ENCODE peak calls at places on chromosomes 12 and 14, in six cellular contexts. P is SK-N-SH, O is H1, X is GM12878, B is K562, Y is HL-60. T is an unnamed sample.

GRCh38 chr12:15550778-15551177 is 228.5 kb downstream of the PTPRO start:
- DNase-seq in P (no peak), O (no peak), X (no peak), B (no peak), Y (no peak), T (no peak)

GRCh38 chr12:104279164-104279563 is 24.4 kb upstream of the EID3 start:
- DNase-seq in P (no peak), O (no peak), X (no peak), B (no peak), Y (no peak), T (no peak)

GRCh38 chr12:118061876-118062791 is 1.2 kb upstream of the WSB2 start:
- DNase-seq in P (peak), O (no peak), X (no peak), B (peak), Y (no peak), T (no peak)

GRCh38 chr14:91649930-91650329 is 82.0 kb downstream of the CATSPERB start:
- DNase-seq in P (peak), O (no peak), X (no peak), B (no peak), Y (peak), T (peak)

GRCh38 chr12:16726879-16727278 is 120.9 kb upstream of the LMO3 start:
- DNase-seq in P (no peak), O (no peak), X (no peak), B (no peak), Y (no peak), T (no peak)

GRCh38 chr12:38544357-38545066 is 227.9 kb downstream of the ALG10B start:
- DNase-seq in P (no peak), O (no peak), X (no peak), B (no peak), Y (no peak), T (no peak)

GRCh38 chr14:93032301-93032929 is 83.3 kb downstream of the ITPK1 start:
- DNase-seq in P (no peak), O (no peak), X (no peak), B (no peak), Y (peak), T (no peak)

GRCh38 chr12:121934318-121934682 is 15.9 kb downstream of the CFAP251 start:
- DNase-seq in P (no peak), O (no peak), X (no peak), B (no peak), Y (no peak), T (no peak)

GRCh38 chr12:10235761-10236631 is 23.3 kb downstream of the GABARAPL1 start:
- DNase-seq in P (peak), O (no peak), X (no peak), B (peak), Y (peak), T (peak)

DNA sequence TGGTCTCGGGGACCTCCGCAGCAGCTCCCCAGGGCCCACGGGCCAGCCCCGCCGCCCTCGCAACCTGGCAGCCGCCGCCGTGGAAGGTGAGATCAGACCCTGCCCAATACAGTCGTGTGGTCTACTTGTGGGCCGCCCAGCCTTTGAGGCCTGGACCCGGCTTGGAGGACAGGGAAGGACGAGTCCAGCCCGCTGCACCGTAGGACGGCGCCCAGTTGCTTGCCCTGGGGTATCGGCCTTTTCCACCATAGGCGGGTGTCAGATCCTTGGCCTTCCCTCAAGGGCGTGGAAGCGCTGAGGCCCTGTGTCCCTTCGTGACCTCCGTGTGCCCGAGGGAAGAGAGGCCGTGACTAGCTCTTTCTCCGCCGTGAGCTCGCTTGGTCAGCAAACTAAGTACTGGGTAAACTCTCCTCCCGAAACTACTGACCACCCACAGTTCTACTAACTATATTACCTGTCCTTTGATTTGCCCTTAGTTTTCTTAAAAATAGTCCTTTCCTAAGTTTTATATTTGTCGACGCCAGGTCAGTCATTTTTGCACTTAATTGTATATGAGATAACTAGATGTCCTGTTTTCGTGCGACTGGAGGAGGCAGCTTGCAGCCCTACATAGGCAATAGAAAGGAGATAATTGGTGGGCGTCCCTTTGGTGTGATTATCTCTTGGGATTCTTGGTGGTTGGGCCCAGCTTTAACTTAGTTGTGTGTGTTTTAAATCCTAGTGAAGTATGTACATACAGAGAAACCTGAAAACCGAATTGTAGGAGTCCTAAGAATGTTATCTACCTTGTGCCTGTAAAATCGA is 766 bp downstream of the SLC25A3 start:
- DNase-seq in P (peak), O (no peak), X (no peak), B (no peak), Y (no peak), T (no peak)
- TF ChIP-seq GABPA in P (no peak), O (no peak), X (no peak), B (no peak), Y (no peak), T (no peak)

GRCh38 chr12:94735985-94736384 is 85.6 kb upstream of the TMCC3 start:
- DNase-seq in P (no peak), O (no peak), X (no peak), B (no peak), Y (no peak), T (no peak)
- TF ChIP-seq GABPA in P (no peak), O (no peak), X (no peak), B (no peak), Y (no peak), T (no peak)

GRCh38 chr14:69039287-69039628 is 60.2 kb upstream of the ACTN1 start:
- DNase-seq in P (no peak), O (no peak), X (no peak), B (no peak), Y (no peak), T (peak)
- TF ChIP-seq GABPA in P (no peak), O (no peak), X (no peak), B (no peak), Y (no peak), T (no peak)

GRCh38 chr12:59158066-59158465 is 237.8 kb upstream of the LRIG3 start:
- DNase-seq in P (no peak), O (no peak), X (no peak), B (no peak), Y (no peak), T (no peak)
- TF ChIP-seq GABPA in P (no peak), O (no peak), X (no peak), B (no peak), Y (no peak), T (no peak)

GRCh38 chr12:91327889-91328288 is 145.3 kb upstream of the DCN start:
- DNase-seq in P (no peak), O (no peak), X (no peak), B (no peak), Y (no peak), T (no peak)
- TF ChIP-seq GABPA in P (no peak), O (no peak), X (no peak), B (no peak), Y (no peak), T (no peak)

DNA sequence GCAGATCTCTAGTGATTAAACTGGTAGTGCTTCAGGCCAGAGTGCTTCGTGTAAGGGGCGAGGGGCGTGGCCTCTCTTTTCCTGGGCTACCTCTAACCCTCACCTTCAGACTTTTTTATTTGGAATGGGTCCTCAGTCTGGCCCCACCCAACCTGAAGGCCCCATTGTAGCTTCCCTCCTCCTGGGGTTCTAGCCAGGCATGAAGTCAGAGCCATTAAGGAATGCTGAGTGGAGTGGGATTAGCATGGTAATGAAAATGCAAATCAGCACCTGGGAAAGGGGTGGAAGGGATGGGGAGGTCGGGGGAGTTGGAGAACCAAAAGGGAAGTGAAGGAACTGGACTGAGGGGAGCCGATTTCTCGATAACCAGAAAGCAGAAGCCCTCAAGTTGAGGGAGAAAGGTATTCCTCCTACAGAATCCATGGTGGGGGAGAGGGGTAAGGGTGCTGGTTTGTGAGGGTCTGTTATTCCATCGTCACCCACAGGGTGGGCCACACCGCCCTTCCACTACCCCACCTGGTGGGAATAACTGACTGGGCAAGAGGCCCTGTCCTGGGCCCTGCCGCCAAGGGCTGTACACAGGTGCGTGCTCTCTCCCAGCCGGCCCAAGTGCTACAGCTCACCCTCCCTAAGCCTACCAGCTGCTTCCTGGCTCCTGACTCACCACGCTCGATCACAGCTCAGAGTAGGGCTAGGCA is 14.1 kb downstream of the ZFHX2 start:
- DNase-seq in P (no peak), O (peak), X (no peak), B (no peak), Y (no peak), T (no peak)
- TF ChIP-seq GABPA in P (no peak), O (no peak), X (no peak), B (no peak), Y (no peak), T (no peak)

DNA sequence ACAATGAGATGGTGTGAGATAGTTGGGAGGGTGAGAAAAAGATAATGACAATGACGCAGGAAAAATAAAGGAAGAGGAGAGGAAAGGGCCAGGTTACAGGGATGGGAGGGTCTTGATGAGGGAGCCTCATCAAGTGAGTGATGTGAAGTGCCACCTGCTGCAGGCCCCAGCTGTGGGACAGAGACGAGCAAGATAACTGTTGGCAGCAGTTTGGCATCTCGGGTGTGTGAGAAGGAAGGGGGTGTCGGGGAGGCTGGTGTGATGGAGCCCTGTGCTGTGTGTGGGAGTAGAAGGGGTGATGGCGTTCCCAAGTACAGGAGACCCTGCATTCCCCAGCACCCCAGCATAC is 11.4 kb upstream of the TAC3 start:
- DNase-seq in P (no peak), O (no peak), X (no peak), B (no peak), Y (no peak), T (no peak)
- TF ChIP-seq GABPA in P (no peak), O (no peak), X (no peak), B (no peak), Y (no peak), T (no peak)

GRCh38 chr12:2679816-2680675 is 114.7 kb upstream of the FKBP4 start:
- DNase-seq in P (no peak), O (no peak), X (no peak), B (no peak), Y (no peak), T (no peak)

GRCh38 chr12:2680676-2681039 is 114.1 kb upstream of the FKBP4 start:
- DNase-seq in P (no peak), O (no peak), X (no peak), B (no peak), Y (no peak), T (no peak)

GRCh38 chr12:2683283-2684025 is 111.3 kb upstream of the FKBP4 start:
- DNase-seq in P (no peak), O (no peak), X (no peak), B (no peak), Y (no peak), T (no peak)

GRCh38 chr12:2681426-2682205 is 113.2 kb upstream of the FKBP4 start:
- DNase-seq in P (no peak), O (no peak), X (no peak), B (no peak), Y (no peak), T (no peak)

DNA sequence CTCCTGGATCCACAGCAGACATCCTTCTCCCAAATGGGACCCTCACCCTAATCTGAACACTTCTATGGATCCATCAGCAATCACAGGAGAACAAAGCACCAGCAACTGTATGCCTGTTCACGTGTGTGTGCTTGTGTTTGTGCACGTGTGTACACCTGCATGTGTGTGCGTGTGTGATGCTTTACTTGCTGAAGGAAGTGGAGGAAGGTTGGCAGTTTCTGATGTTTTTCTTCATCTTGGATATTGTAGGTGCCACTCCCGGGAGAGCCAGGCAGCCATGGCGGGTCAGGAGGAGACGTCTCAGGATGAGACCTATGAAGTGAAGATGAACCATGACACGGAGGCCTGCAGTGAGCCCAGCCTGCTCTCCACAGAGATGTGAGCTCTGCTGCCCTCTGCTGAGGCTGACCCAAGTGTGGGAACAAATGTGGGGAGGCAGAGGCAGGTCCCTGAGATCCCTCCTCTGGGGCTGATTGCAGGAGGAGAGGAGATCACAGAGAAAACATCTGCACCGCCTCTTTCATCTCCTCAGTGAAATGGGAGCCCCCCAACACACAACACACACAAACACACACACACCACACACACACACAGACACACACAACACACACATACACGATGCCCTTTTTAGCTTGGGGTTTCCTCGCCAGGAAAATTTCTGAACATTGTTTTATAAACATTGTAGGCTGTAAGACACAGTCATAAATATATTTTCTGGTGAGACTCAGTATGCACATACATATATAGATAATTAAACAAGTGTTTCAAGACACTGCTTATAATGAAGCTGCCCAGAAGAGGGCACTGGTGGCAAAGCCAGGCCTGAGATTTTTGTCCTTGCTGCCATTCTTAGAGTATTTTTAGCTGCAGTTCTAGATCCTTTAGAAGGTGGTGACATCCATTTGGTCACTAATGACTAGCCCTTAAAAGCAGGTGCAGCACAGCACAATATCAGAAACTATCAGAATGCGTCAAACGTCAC is 112.2 kb upstream of the FKBP4 start:
- DNase-seq in P (peak), O (no peak), X (no peak), B (no peak), Y (peak), T (peak)
- TF ChIP-seq GABPA in P (no peak), O (no peak), X (no peak), B (no peak), Y (no peak), T (no peak)

DNA sequence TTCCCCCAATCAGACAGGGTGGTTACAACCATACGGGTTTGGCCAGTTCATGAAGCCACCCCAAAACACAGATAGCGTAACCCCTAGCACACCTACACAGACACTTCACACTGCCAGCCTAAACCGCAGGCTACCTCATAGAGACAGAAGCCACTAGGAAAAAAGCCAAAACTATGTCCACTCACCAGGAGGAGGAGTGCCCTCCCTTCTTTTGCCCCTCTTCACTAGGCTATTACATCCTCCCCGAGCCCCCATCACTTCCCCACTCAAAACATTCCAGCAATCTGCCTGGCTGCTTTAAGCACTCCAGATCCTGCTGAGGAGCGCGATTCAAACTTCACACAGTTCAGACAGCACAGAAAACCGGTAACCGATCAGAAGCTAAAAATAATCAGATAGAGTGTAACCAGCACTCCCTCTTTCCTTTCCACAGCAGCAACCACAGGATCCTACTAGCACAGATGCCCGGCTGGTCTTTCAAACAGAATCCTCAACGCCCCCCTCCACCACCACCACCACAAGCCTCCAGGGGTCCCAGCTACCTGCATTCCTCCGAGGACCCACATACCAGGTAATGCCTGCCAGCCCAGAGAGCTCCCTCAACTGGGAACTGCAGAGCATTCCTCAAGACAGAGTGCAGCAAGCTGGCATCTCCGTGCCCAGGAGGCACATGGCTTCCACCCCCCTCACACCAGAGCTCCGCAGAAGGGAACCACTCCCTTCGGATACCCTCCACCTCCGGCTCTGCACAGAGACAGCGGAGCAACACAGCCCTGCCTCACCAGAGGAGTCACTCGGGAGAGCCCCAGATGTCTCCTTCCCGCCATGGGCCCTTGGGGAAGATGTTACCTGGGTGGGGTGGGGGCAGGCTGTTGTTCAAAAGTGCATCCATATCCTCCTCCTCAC is 1.5 kb downstream of the CHD4 start:
- DNase-seq in P (peak), O (no peak), X (no peak), B (no peak), Y (peak), T (no peak)
- TF ChIP-seq GABPA in P (no peak), O (no peak), X (no peak), B (no peak), Y (no peak), T (no peak)